ENCODE peak calls at places on chromosomes 13 and 19, in seven cellular contexts. B, I, H, C, F, X and L are unnamed samples.

GRCh38 chr19:11264452-11265176 is 2.3 kb upstream of the DOCK6 start:
- DNase-seq in B (no peak), I (peak), H (no peak), C (no peak), F (no peak), X (peak), L (peak)

GRCh38 chr13:20388184-20388583 is 137.5 kb downstream of the CRYL1 start:
- DNase-seq in B (no peak), I (no peak), H (no peak), C (no peak), F (no peak), X (no peak), L (no peak)

GRCh38 chr13:52879950-52880650 is 31.7 kb upstream of the PCDH8 start:
- DNase-seq in B (no peak), I (no peak), H (no peak), C (no peak), F (no peak), X (no peak), L (no peak)

GRCh38 chr19:16969127-16969526 is 57.5 kb downstream of the CPAMD8 start:
- DNase-seq in B (no peak), I (peak), H (no peak), C (no peak), F (no peak), X (no peak), L (peak)

GRCh38 chr19:15323496-15324235 is 8.7 kb downstream of the BRD4 start:
- DNase-seq in B (no peak), I (peak), H (no peak), C (no peak), F (no peak), X (peak), L (no peak)

GRCh38 chr13:24511019-24511823 is 1.4 kb downstream of the PARP4 start:
- DNase-seq in B (peak), I (peak), H (no peak), C (no peak), F (no peak), X (no peak), L (peak)

GRCh38 chr19:29687897-29688728 is 22.9 kb downstream of the PLEKHF1 start:
- DNase-seq in B (no peak), I (no peak), H (no peak), C (no peak), F (no peak), X (peak), L (no peak)

GRCh38 chr13:49935171-49936084 is 712 bp downstream of the SPRYD7 start:
- DNase-seq in B (peak), I (peak), H (no peak), C (no peak), F (no peak), X (no peak), L (peak)

GRCh38 chr13:42905542-42905941 is 86.5 kb downstream of the EPSTI1 start:
- DNase-seq in B (no peak), I (no peak), H (no peak), C (no peak), F (no peak), X (no peak), L (no peak)

GRCh38 chr19:48051345-48052033 is 7.6 kb upstream of the CABP5 start:
- DNase-seq in B (no peak), I (no peak), H (no peak), C (no peak), F (no peak), X (no peak), L (no peak)

GRCh38 chr19:17865364-17866311 is 5.9 kb downstream of the RPL18A start:
- DNase-seq in B (no peak), I (peak), H (no peak), C (no peak), F (no peak), X (no peak), L (peak)

GRCh38 chr13:47397739-47398138 is 500.9 kb upstream of the HTR2A start:
- DNase-seq in B (no peak), I (peak), H (no peak), C (no peak), F (no peak), X (no peak), L (peak)

GRCh38 chr13:48594080-48594815 is 59.5 kb upstream of the CYSLTR2 start:
- DNase-seq in B (no peak), I (no peak), H (no peak), C (no peak), F (no peak), X (no peak), L (no peak)

GRCh38 chr19:4338441-4339350 is at the start of gene STAP2:
- DNase-seq in B (no peak), I (peak), H (no peak), C (no peak), F (no peak), X (no peak), L (peak)

GRCh38 chr19:32252333-32252669 is 93.1 kb upstream of the ZNF507 start:
- DNase-seq in B (no peak), I (no peak), H (no peak), C (no peak), F (no peak), X (no peak), L (no peak)